ENCODE peak calls at places on chromosomes 12 and 14, in seven cellular contexts. One of them, this sample, is unnamed.

GRCh38 chr12:85076688-85077430 is 40.7 kb downstream of the LRRIQ1 start:
- DNase-seq in IMR-90: peak; percentile 92
- DNase-seq in mesenchymal stem cell: peak; percentile 78
- DNase-seq in mesendoderm: peak; percentile 84
- DNase-seq in H1: no peak
- DNase-seq in H9: no peak
- DNase-seq in trophoblast cell: peak; percentile 66
- DNase-seq in this sample: peak; percentile 41

GRCh38 chr12:102957339-102958050 is at the start of gene ASCL1:
- DNase-seq in IMR-90: peak; percentile 10
- DNase-seq in mesenchymal stem cell: peak; percentile 28
- DNase-seq in mesendoderm: peak; percentile 49
- DNase-seq in H1: peak; percentile 70
- DNase-seq in H9: peak; percentile 78
- DNase-seq in trophoblast cell: peak; percentile 17
- DNase-seq in this sample: no peak

GRCh38 chr12:117884161-117884560 is 84.6 kb downstream of the KSR2 start:
- DNase-seq in IMR-90: no peak
- DNase-seq in mesenchymal stem cell: no peak
- DNase-seq in mesendoderm: no peak
- DNase-seq in H1: no peak
- DNase-seq in H9: no peak
- DNase-seq in trophoblast cell: no peak
- DNase-seq in this sample: no peak

GRCh38 chr14:50839048-50839447 is 8.1 kb upstream of the NIN start:
- DNase-seq in IMR-90: peak; percentile 46
- DNase-seq in mesenchymal stem cell: no peak
- DNase-seq in mesendoderm: no peak
- DNase-seq in H1: no peak
- DNase-seq in H9: no peak
- DNase-seq in trophoblast cell: no peak
- DNase-seq in this sample: no peak

GRCh38 chr12:12528361-12529092 is 34.1 kb downstream of the DUSP16 start:
- DNase-seq in IMR-90: no peak
- DNase-seq in mesenchymal stem cell: no peak
- DNase-seq in mesendoderm: no peak
- DNase-seq in H1: no peak
- DNase-seq in H9: no peak
- DNase-seq in trophoblast cell: no peak
- DNase-seq in this sample: no peak

GRCh38 chr12:111339306-111339938 is 29.5 kb downstream of the PHETA1 start:
- DNase-seq in IMR-90: no peak
- DNase-seq in mesenchymal stem cell: no peak
- DNase-seq in mesendoderm: peak; percentile 89
- DNase-seq in H1: no peak
- DNase-seq in H9: no peak
- DNase-seq in trophoblast cell: no peak
- DNase-seq in this sample: no peak

GRCh38 chr12:30753233-30753632 is 1.5 kb downstream of the CAPRIN2 start:
- DNase-seq in IMR-90: peak; percentile 39
- DNase-seq in mesenchymal stem cell: peak; percentile 75
- DNase-seq in mesendoderm: peak; percentile 83
- DNase-seq in H1: no peak
- DNase-seq in H9: peak; percentile 59
- DNase-seq in trophoblast cell: no peak
- DNase-seq in this sample: peak; percentile 8

GRCh38 chr14:101068958-101069549 is 165.5 kb upstream of the RTL1 start:
- DNase-seq in IMR-90: no peak
- DNase-seq in mesenchymal stem cell: no peak
- DNase-seq in mesendoderm: no peak
- DNase-seq in H1: peak; percentile 20
- DNase-seq in H9: peak; percentile 20
- DNase-seq in trophoblast cell: no peak
- DNase-seq in this sample: no peak

GRCh38 chr12:62632521-62632920 is 165.9 kb downstream of the MON2 start:
- DNase-seq in IMR-90: no peak
- DNase-seq in mesenchymal stem cell: peak; percentile 25
- DNase-seq in mesendoderm: peak; percentile 59
- DNase-seq in H1: peak; percentile 70
- DNase-seq in H9: peak; percentile 81
- DNase-seq in trophoblast cell: no peak
- DNase-seq in this sample: no peak

GRCh38 chr12:65615091-65615490 is 209.2 kb upstream of the HMGA2 start:
- DNase-seq in IMR-90: peak; percentile 98
- DNase-seq in mesenchymal stem cell: peak; percentile 25
- DNase-seq in mesendoderm: no peak
- DNase-seq in H1: no peak
- DNase-seq in H9: no peak
- DNase-seq in trophoblast cell: no peak
- DNase-seq in this sample: no peak

GRCh38 chr14:97277711-97278110 is 480.5 kb downstream of the VRK1 start:
- DNase-seq in IMR-90: no peak
- DNase-seq in mesenchymal stem cell: no peak
- DNase-seq in mesendoderm: peak; percentile 71
- DNase-seq in H1: peak; percentile 60
- DNase-seq in H9: peak; percentile 80
- DNase-seq in trophoblast cell: no peak
- DNase-seq in this sample: peak; percentile 56

GRCh38 chr14:84591827-84592540 is 938.0 kb upstream of the FLRT2 start:
- DNase-seq in IMR-90: no peak
- DNase-seq in mesenchymal stem cell: no peak
- DNase-seq in mesendoderm: no peak
- DNase-seq in H1: no peak
- DNase-seq in H9: no peak
- DNase-seq in trophoblast cell: no peak
- DNase-seq in this sample: no peak

GRCh38 chr14:98249476-98249875 is 1022.5 kb downstream of the BCL11B start:
- DNase-seq in IMR-90: no peak
- DNase-seq in mesenchymal stem cell: no peak
- DNase-seq in mesendoderm: no peak
- DNase-seq in H1: no peak
- DNase-seq in H9: no peak
- DNase-seq in trophoblast cell: no peak
- DNase-seq in this sample: no peak

GRCh38 chr14:74980398-74980745 is 22.3 kb upstream of the EIF2B2 start:
- DNase-seq in IMR-90: no peak
- DNase-seq in mesenchymal stem cell: no peak
- DNase-seq in mesendoderm: no peak
- DNase-seq in H1: no peak
- DNase-seq in H9: no peak
- DNase-seq in trophoblast cell: no peak
- DNase-seq in this sample: no peak
- H4K8ac ChIP-seq in IMR-90: no peak overlapping the region
- H4K8ac ChIP-seq in mesenchymal stem cell: peak overlapping the region; percentile 77
- H4K8ac ChIP-seq in mesendoderm: no peak overlapping the region
- H4K8ac ChIP-seq in H1: no peak overlapping the region
- H4K8ac ChIP-seq in H9: no peak overlapping the region
- H4K8ac ChIP-seq in trophoblast cell: no peak overlapping the region
- H4K8ac ChIP-seq in this sample: no peak overlapping the region

GRCh38 chr12:71795901-71796300 is 41.2 kb downstream of the RAB21 start:
- DNase-seq in IMR-90: no peak
- DNase-seq in mesenchymal stem cell: no peak
- DNase-seq in mesendoderm: no peak
- DNase-seq in H1: no peak
- DNase-seq in H9: no peak
- DNase-seq in trophoblast cell: no peak
- DNase-seq in this sample: no peak

GRCh38 chr12:71791473-71792150 is 36.9 kb downstream of the RAB21 start:
- DNase-seq in IMR-90: no peak
- DNase-seq in mesenchymal stem cell: no peak
- DNase-seq in mesendoderm: no peak
- DNase-seq in H1: no peak
- DNase-seq in H9: no peak
- DNase-seq in trophoblast cell: no peak
- DNase-seq in this sample: no peak

GRCh38 chr12:71797506-71797905 is 42.1 kb upstream of the TBC1D15 start:
- DNase-seq in IMR-90: no peak
- DNase-seq in mesenchymal stem cell: no peak
- DNase-seq in mesendoderm: no peak
- DNase-seq in H1: no peak
- DNase-seq in H9: no peak
- DNase-seq in trophoblast cell: no peak
- DNase-seq in this sample: no peak

GRCh38 chr12:71787574-71787973 is 32.9 kb downstream of the RAB21 start:
- DNase-seq in IMR-90: no peak
- DNase-seq in mesenchymal stem cell: no peak
- DNase-seq in mesendoderm: no peak
- DNase-seq in H1: no peak
- DNase-seq in H9: no peak
- DNase-seq in trophoblast cell: no peak
- DNase-seq in this sample: no peak

DNA sequence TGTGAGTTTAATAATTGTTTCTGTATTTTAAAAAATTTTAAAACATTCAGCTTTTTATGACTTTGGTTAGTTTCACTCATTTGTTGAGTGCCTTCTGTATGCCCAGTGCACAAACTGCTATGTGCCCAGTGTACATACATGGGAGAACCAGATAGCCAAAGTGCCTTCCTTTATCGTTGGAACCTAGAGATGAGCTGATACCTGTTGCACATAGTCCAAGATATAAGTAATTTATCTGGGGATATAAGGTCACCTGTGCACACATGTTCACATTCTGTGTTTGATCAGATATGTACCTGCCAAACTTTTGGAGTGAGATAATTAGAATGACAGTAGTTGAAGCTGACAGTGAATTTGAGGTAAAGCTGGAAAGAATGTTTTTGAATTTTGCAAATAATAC is 37.9 kb downstream of the RAB21 start:
- DNase-seq in IMR-90: no peak
- DNase-seq in mesenchymal stem cell: no peak
- DNase-seq in mesendoderm: no peak
- DNase-seq in H1: no peak
- DNase-seq in H9: no peak
- DNase-seq in trophoblast cell: no peak
- DNase-seq in this sample: no peak
- H4K8ac ChIP-seq in IMR-90: no peak overlapping the region
- H4K8ac ChIP-seq in mesenchymal stem cell: no peak overlapping the region
- H4K8ac ChIP-seq in mesendoderm: no peak overlapping the region
- H4K8ac ChIP-seq in H1: no peak overlapping the region
- H4K8ac ChIP-seq in H9: no peak overlapping the region
- H4K8ac ChIP-seq in trophoblast cell: no peak overlapping the region
- H4K8ac ChIP-seq in this sample: no peak overlapping the region

DNA sequence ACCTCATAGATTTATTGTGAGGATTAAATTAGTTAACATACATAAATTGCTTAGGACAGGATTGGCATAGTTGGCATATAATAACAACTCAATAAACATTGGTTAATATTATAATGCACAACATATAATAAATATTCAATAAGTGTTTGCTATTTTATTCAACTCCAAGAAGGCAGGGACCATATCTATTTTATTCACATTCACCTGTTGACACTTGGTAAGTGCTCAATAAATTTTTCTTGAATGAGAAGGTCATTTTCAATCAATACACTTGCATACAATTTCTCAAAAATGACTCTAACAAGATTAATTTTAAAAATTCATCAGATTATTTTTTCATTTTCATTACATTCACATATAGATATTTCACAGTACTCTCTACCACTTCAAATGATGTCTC is 12.4 kb upstream of the NUP107 start:
- DNase-seq in IMR-90: no peak
- DNase-seq in mesenchymal stem cell: no peak
- DNase-seq in mesendoderm: no peak
- DNase-seq in H1: no peak
- DNase-seq in H9: no peak
- DNase-seq in trophoblast cell: no peak
- DNase-seq in this sample: no peak
- H4K8ac ChIP-seq in IMR-90: no peak overlapping the region
- H4K8ac ChIP-seq in mesenchymal stem cell: no peak overlapping the region
- H4K8ac ChIP-seq in mesendoderm: no peak overlapping the region
- H4K8ac ChIP-seq in H1: no peak overlapping the region
- H4K8ac ChIP-seq in H9: no peak overlapping the region
- H4K8ac ChIP-seq in trophoblast cell: no peak overlapping the region
- H4K8ac ChIP-seq in this sample: no peak overlapping the region

DNA sequence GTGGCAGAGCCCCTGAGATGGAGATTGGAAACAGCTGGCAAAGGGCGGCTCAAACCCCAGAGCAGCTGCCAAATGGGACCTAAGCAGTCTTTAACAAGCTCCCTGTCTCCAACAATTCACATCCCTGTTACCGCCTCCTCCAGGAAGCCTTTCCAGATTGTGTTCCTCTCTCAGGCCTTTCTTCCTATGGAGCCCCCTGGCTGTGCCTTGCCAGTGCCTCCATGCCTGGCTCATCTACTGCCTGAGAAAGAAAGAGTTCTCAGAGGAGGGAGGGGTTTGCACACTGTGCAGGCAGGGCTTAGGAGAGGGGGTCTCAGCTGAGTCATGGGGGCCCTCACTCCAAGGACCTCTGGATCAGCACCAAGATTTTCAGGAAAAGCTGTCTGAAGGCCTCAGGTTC is 8.8 kb upstream of the KRT74 start:
- DNase-seq in IMR-90: no peak
- DNase-seq in mesenchymal stem cell: no peak
- DNase-seq in mesendoderm: peak; percentile 10
- DNase-seq in H1: no peak
- DNase-seq in H9: peak; percentile 47
- DNase-seq in trophoblast cell: no peak
- DNase-seq in this sample: no peak
- H4K8ac ChIP-seq in IMR-90: no peak overlapping the region
- H4K8ac ChIP-seq in mesenchymal stem cell: no peak overlapping the region
- H4K8ac ChIP-seq in mesendoderm: no peak overlapping the region
- H4K8ac ChIP-seq in H1: peak overlapping the region; percentile 29
- H4K8ac ChIP-seq in H9: no peak overlapping the region
- H4K8ac ChIP-seq in trophoblast cell: no peak overlapping the region
- H4K8ac ChIP-seq in this sample: no peak overlapping the region

This sample was measured in neuronal stem cell.